ENCODE peak calls at places on chromosomes 11 and 22, in four cellular contexts. R is occipital lobe, X is IMR-90, I is NCI-H2081. T is an unnamed sample.

GRCh38 chr11:25065711-25066110 is 568.9 kb downstream of the LUZP2 start:
- DNase-seq in R (no peak), X (peak; percentile 78), I (no peak), T (no peak)

GRCh38 chr11:67674442-67674871 is at the start of gene ALDH3B2:
- DNase-seq in R (no peak), X (no peak), I (no peak), T (no peak)

GRCh38 chr11:126090452-126090851 is 27.8 kb upstream of the CDON start:
- DNase-seq in R (no peak), X (no peak), I (peak; percentile 81), T (no peak)

GRCh38 chr22:47168441-47168840 is 406.0 kb downstream of the TBC1D22A start:
- DNase-seq in R (no peak), X (no peak), I (no peak), T (no peak)

GRCh38 chr22:48944756-48945620 is 882.7 kb downstream of the BRD1 start:
- DNase-seq in R (no peak), X (no peak), I (no peak), T (no peak)

GRCh38 chr11:93131709-93132108 is 66.1 kb downstream of the SLC36A4 start:
- DNase-seq in R (no peak), X (no peak), I (peak; percentile 78), T (peak; percentile 23)

GRCh38 chr11:134045799-134046635 is 22.9 kb upstream of the JAM3 start:
- DNase-seq in R (no peak), X (no peak), I (peak; percentile 78), T (peak; percentile 66)

GRCh38 chr11:1293619-1294015 is 15.8 kb downstream of the TOLLIP start:
- DNase-seq in R (no peak), X (no peak), I (no peak), T (no peak)

GRCh38 chr22:38072322-38073149 is 11.4 kb downstream of the SLC16A8 start:
- DNase-seq in R (no peak), X (no peak), I (no peak), T (no peak)

GRCh38 chr11:127451852-127452251 is 451.3 kb upstream of the KIRREL3 start:
- DNase-seq in R (peak; percentile 12), X (no peak), I (no peak), T (no peak)

GRCh38 chr11:57779275-57779674 is 17.7 kb downstream of the CTNND1 start:
- DNase-seq in R (peak; percentile 22), X (peak; percentile 63), I (no peak), T (peak; percentile 78)

GRCh38 chr11:1909524-1909923 is 10.0 kb upstream of the TNNT3 start:
- DNase-seq in R (no peak), X (no peak), I (no peak), T (no peak)

GRCh38 chr11:63769719-63770443 is 1.3 kb upstream of the ZFTA start:
- DNase-seq in R (no peak), X (no peak), I (peak; percentile 70), T (no peak)

GRCh38 chr11:19241260-19242183 is 777 bp upstream of the E2F8 start:
- DNase-seq in R (no peak), X (no peak), I (no peak), T (peak; percentile 27)

GRCh38 chr22:44668886-44669724 is 32.9 kb upstream of the PRR5 start:
- DNase-seq in R (no peak), X (no peak), I (no peak), T (no peak)

GRCh38 chr11:95849087-95849825 is 59.0 kb downstream of the CEP57 start:
- DNase-seq in R (peak; percentile 6), X (peak; percentile 82), I (peak; percentile 49), T (peak; percentile 77)

GRCh38 chr11:34105957-34106504 is 602 bp downstream of the NAT10 start:
- DNase-seq in R (no peak), X (peak; percentile 18), I (no peak), T (no peak)

GRCh38 chr22:19891350-19892248 is 36.9 kb upstream of the GNB1L start:
- DNase-seq in R (no peak), X (peak; percentile 89), I (peak; percentile 95), T (peak; percentile 87)

GRCh38 chr11:32317646-32318045 is 117.7 kb downstream of the WT1 start:
- DNase-seq in R (no peak), X (no peak), I (no peak), T (no peak)

GRCh38 chr11:108669711-108670110 is 4.8 kb downstream of the DDX10 start:
- DNase-seq in R (no peak), X (no peak), I (no peak), T (no peak)

GRCh38 chr11:60918941-60919275 is 5.0 kb downstream of the TMEM109 start:
- DNase-seq in R (no peak), X (peak; percentile 40), I (no peak), T (peak; percentile 56)

GRCh38 chr11:69909561-69910518 is 90.6 kb upstream of the FGF3 start:
- DNase-seq in R (no peak), X (no peak), I (no peak), T (no peak)

GRCh38 chr11:36312593-36312990 is 16.5 kb downstream of the PRR5L start:
- DNase-seq in R (no peak), X (peak; percentile 86), I (no peak), T (peak; percentile 92)

GRCh38 chr11:14644396-14645246 is 1.0 kb downstream of the PDE3B start:
- DNase-seq in R (peak; percentile 53), X (no peak), I (peak; percentile 39), T (no peak)

GRCh38 chr11:119334173-119334930 is at the start of gene RNF26:
- DNase-seq in R (peak; percentile 93), X (peak; percentile 98), I (peak; percentile 99), T (peak; percentile 98)

GRCh38 chr22:25448435-25449051 is 115.9 kb upstream of the GRK3 start:
- DNase-seq in R (no peak), X (peak; percentile 47), I (no peak), T (no peak)

GRCh38 chr11:35649984-35650383 is 12.6 kb upstream of the TRIM44 start:
- DNase-seq in R (no peak), X (peak; percentile 84), I (no peak), T (peak; percentile 39)

GRCh38 chr11:18192988-18193387 is 20.4 kb downstream of the MRGPRX4 start:
- DNase-seq in R (no peak), X (no peak), I (peak; percentile 59), T (no peak)

GRCh38 chr22:39634530-39635399 is 64.2 kb downstream of the CACNA1I start:
- DNase-seq in R (peak; percentile 46), X (peak; percentile 92), I (peak; percentile 1), T (peak; percentile 80)

GRCh38 chr11:76038608-76039007 is 167.7 kb downstream of the WNT11 start:
- DNase-seq in R (no peak), X (no peak), I (no peak), T (no peak)

GRCh38 chr11:130549393-130549999 is 101.1 kb downstream of the ADAMTS15 start:
- DNase-seq in R (no peak), X (no peak), I (no peak), T (no peak)

GRCh38 chr11:61482513-61482912 is 26.0 kb upstream of the LRRC10B start:
- DNase-seq in R (no peak), X (no peak), I (no peak), T (no peak)

GRCh38 chr22:49300241-49300640 is 527.4 kb downstream of the BRD1 start:
- DNase-seq in R (no peak), X (no peak), I (no peak), T (no peak)

GRCh38 chr11:75014129-75014528 is 25.4 kb downstream of the NEU3 start:
- DNase-seq in R (no peak), X (peak; percentile 95), I (no peak), T (peak; percentile 70)

GRCh38 chr22:30881361-30882180 is 87.0 kb downstream of the MORC2 start:
- DNase-seq in R (no peak), X (no peak), I (no peak), T (no peak)

GRCh38 chr11:68354181-68354872 is 41.9 kb downstream of the LRP5 start:
- DNase-seq in R (no peak), X (peak; percentile 89), I (no peak), T (peak; percentile 91)

GRCh38 chr11:70755410-70756158 is 357.3 kb downstream of the CTTN start:
- DNase-seq in R (peak; percentile 67), X (peak; percentile 46), I (peak; percentile 69), T (peak; percentile 43)